ENCODE peak calls at places on chromosomes 7 and 10, in six cellular contexts. P is left ventricle myocardium inferior, J is fibroblast of lung, A is neural progenitor cell, O is astrocyte, Q is thoracic aorta. G is an unnamed sample.
A peak's percentile ranks its signal among the peaks of the same experiment; 100 is the strongest.

GRCh38 chr7:87107949-87108757 is 44.1 kb upstream of the DMTF1 start:
- DNase-seq in P (no peak), J (no peak), A (no peak), O (no peak), Q (no peak), G (no peak)

GRCh38 chr7:12554421-12554820 is 16.1 kb upstream of the SCIN start:
- DNase-seq in P (no peak), J (no peak), A (no peak), O (no peak), Q (no peak), G (no peak)

GRCh38 chr7:66807736-66808135 is 67.2 kb downstream of the RABGEF1 start:
- DNase-seq in P (no peak), J (no peak), A (no peak), O (no peak), Q (no peak), G (no peak)

GRCh38 chr10:64038097-64038496 is 516.9 kb downstream of the REEP3 start:
- DNase-seq in P (no peak), J (no peak), A (no peak), O (no peak), Q (no peak), G (no peak)

GRCh38 chr7:37947840-37948198 is 27.4 kb downstream of the EPDR1 start:
- DNase-seq in P (no peak), J (no peak), A (no peak), O (no peak), Q (no peak), G (no peak)

GRCh38 chr10:132036887-132037675 is 28.7 kb upstream of the JAKMIP3 start:
- DNase-seq in P (peak; percentile 34), J (peak; percentile 11), A (peak; percentile 56), O (peak; percentile 6), Q (no peak), G (peak; percentile 15)

GRCh38 chr10:29535012-29535777 is 99.6 kb downstream of the SVIL start:
- DNase-seq in P (peak; percentile 51), J (peak; percentile 93), A (peak; percentile 70), O (peak; percentile 92), Q (no peak), G (peak; percentile 44)

GRCh38 chr7:131604841-131605279 is 48.4 kb upstream of the PODXL start:
- DNase-seq in P (no peak), J (peak; percentile 75), A (no peak), O (peak; percentile 67), Q (no peak), G (no peak)

GRCh38 chr7:134315679-134316538 is 821 bp downstream of the SLC35B4 start:
- DNase-seq in P (no peak), J (peak; percentile 46), A (no peak), O (peak; percentile 29), Q (no peak), G (peak; percentile 52)

GRCh38 chr10:84537447-84537931 is 209.1 kb downstream of the CCSER2 start:
- DNase-seq in P (peak; percentile 42), J (peak; percentile 41), A (peak; percentile 86), O (no peak), Q (no peak), G (peak; percentile 34)

GRCh38 chr7:5526190-5527037 is 102.8 kb upstream of the TNRC18 start:
- DNase-seq in P (peak; percentile 59), J (no peak), A (peak; percentile 50), O (no peak), Q (no peak), G (no peak)

GRCh38 chr7:774161-775109 is 47.4 kb upstream of the PRKAR1B start:
- DNase-seq in P (peak; percentile 58), J (peak; percentile 13), A (peak; percentile 78), O (no peak), Q (no peak), G (no peak)

GRCh38 chr10:103752680-103753248 is 102.6 kb downstream of the SH3PXD2A start:
- DNase-seq in P (no peak), J (no peak), A (peak; percentile 51), O (no peak), Q (no peak), G (no peak)

GRCh38 chr7:1986366-1987083 is 246.2 kb downstream of the MAD1L1 start:
- DNase-seq in P (no peak), J (no peak), A (no peak), O (no peak), Q (no peak), G (no peak)

GRCh38 chr7:30224511-30225031 is 59.8 kb upstream of the ZNRF2 start:
- DNase-seq in P (no peak), J (peak; percentile 96), A (no peak), O (peak; percentile 94), Q (no peak), G (no peak)

DNA sequence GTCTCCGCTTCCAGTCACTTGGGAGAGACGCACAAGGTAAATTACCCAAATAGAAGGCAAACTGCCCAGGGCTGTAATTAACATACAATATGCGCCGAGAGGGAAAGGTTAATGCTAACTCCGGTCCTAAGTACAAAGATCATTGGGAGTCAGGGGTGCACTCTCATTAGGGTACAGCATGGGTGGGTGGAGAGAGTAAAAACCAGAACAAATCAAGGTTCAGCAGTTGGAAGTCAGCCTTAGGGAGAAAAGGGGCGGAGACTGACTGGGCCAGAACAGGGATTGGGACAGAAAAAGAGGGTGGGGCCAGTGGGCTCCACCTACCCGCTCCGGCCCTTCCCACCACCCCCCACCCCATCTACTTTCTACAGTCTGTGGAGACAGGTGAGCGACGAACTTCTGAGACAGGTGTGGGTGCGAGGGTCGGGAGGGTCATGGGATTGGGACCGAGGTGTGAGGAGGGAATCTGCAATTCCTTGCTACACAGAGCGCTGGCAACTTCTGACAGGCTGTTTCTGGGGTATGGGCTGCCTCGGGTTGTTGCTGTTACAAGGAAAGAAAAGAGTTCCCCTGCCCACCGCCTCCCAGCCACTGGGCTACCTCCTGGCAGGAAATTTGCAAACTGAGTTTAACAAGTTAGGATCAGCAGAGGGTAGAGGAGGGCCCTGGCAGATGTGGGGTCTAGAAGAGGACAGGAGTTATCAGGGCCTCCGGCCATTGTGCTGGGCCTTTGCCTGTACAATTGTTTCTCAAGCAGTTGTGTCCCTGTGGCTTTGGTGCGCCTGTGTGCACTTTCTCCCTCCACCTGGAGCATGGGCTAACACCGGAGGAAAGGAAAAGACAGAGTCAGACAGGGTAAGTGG is at the start of gene TMEM139:
- DNase-seq in P (no peak), J (no peak), A (peak; percentile 51), O (no peak), Q (no peak), G (no peak)
- H3K27ac ChIP-seq in P (peak within 1 kb of the TSS; percentile 75), J (no peak within 1 kb of the TSS), A (no peak within 1 kb of the TSS), O (no peak within 1 kb of the TSS), Q (no peak within 1 kb of the TSS), G (peak within 1 kb of the TSS; percentile 95)

GRCh38 chr7:93145324-93145723 is 2.9 kb downstream of the SAMD9L start:
- DNase-seq in P (no peak), J (no peak), A (no peak), O (no peak), Q (no peak), G (no peak)
- H3K27ac ChIP-seq in P (no peak overlapping the region), J (no peak overlapping the region), A (no peak overlapping the region), O (no peak overlapping the region), Q (no peak overlapping the region), G (no peak overlapping the region)

GRCh38 chr10:80506836-80507483 is 30.7 kb upstream of the SH2D4B start:
- DNase-seq in P (no peak), J (no peak), A (no peak), O (no peak), Q (no peak), G (no peak)
- H3K27ac ChIP-seq in P (peak overlapping the region; percentile 91), J (no peak overlapping the region), A (no peak overlapping the region), O (peak overlapping the region; percentile 96), Q (no peak overlapping the region), G (no peak overlapping the region)

GRCh38 chr10:31000071-31000787 is 31.4 kb downstream of the ZNF438 start:
- DNase-seq in P (no peak), J (no peak), A (no peak), O (no peak), Q (no peak), G (no peak)
- H3K27ac ChIP-seq in P (no peak overlapping the region), J (no peak overlapping the region), A (no peak overlapping the region), O (no peak overlapping the region), Q (peak overlapping the region; percentile 45), G (no peak overlapping the region)

DNA sequence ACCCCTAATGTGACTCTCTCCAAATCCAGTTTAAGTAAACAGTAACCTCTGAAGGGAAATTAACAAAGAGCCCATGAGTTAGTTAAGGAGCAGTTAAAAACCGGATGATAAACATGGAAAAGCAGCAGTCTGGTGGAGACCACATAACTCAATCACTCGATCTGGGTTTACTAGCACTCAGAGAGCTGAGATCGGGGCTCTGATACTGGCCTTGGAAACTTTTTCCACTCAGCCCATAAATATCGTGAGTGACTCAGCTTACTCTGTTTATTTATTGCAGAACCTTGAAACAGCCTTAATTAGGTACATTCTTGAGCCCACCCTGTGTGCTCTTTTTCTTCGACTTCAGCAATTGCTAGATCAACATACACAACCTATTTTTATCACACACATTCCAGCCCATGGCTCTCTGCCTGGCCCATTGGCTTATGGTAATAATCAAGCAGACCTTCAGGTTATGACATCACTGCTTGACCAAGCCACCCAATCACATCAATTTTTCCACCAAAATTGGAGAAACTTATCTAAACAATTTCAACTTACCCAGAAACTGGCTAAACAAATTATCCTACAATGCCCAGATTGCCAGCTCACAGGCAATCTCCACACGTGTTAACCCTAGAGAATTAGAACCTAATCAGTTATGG is 82.2 kb upstream of the GPR22 start:
- DNase-seq in P (no peak), J (peak; percentile 90), A (no peak), O (peak; percentile 87), Q (peak; percentile 49), G (no peak)
- H3K27ac ChIP-seq in P (peak overlapping the region; percentile 61), J (peak overlapping the region; percentile 26), A (no peak overlapping the region), O (peak overlapping the region; percentile 50), Q (peak overlapping the region; percentile 95), G (no peak overlapping the region)

GRCh38 chr10:108616559-108617285 is 1306.6 kb downstream of the XPNPEP1 start:
- DNase-seq in P (no peak), J (peak; percentile 8), A (no peak), O (no peak), Q (no peak), G (no peak)
- H3K27ac ChIP-seq in P (no peak overlapping the region), J (no peak overlapping the region), A (no peak overlapping the region), O (no peak overlapping the region), Q (no peak overlapping the region), G (no peak overlapping the region)